ENCODE peak calls at places on chromosomes 6 and 20, in four cellular contexts. Q is SW480, B is hippocampal formation, W is COR-L47. C is an unnamed sample.

GRCh38 chr6:77573843-77574242 is 79.0 kb upstream of the MEI4 start:
- DNase-seq in Q (no peak), B (no peak), W (no peak), C (no peak)

GRCh38 chr6:109315331-109316129 is 66.7 kb downstream of the CD164 start:
- DNase-seq in Q (no peak), B (peak), W (no peak), C (peak)

GRCh38 chr6:116928667-116929066 is 51.6 kb downstream of the RFX6 start:
- DNase-seq in Q (no peak), B (no peak), W (no peak), C (no peak)

GRCh38 chr6:11277275-11278206 is 45.1 kb upstream of the NEDD9 start:
- DNase-seq in Q (peak), B (no peak), W (no peak), C (no peak)

GRCh38 chr20:33411136-33411690 is 9.9 kb upstream of the CDK5RAP1 start:
- DNase-seq in Q (no peak), B (peak), W (no peak), C (no peak)

GRCh38 chr6:167824591-167825041 is 2.1 kb upstream of the AFDN start:
- DNase-seq in Q (no peak), B (peak), W (no peak), C (no peak)

GRCh38 chr20:36506253-36506652 is 35.1 kb upstream of the MYL9 start:
- DNase-seq in Q (peak), B (no peak), W (no peak), C (no peak)

GRCh38 chr6:117306227-117306784 is 40.9 kb downstream of the VGLL2 start:
- DNase-seq in Q (no peak), B (no peak), W (no peak), C (no peak)

GRCh38 chr6:77633993-77634392 is 18.8 kb upstream of the MEI4 start:
- DNase-seq in Q (no peak), B (no peak), W (no peak), C (no peak)

GRCh38 chr6:40661726-40662125 is 74.6 kb upstream of the LRFN2 start:
- DNase-seq in Q (no peak), B (no peak), W (peak), C (no peak)

GRCh38 chr6:117929501-117929900 is 22.4 kb downstream of the SLC35F1 start:
- DNase-seq in Q (no peak), B (no peak), W (no peak), C (no peak)

GRCh38 chr6:139762587-139763031 is 388.2 kb upstream of the CITED2 start:
- DNase-seq in Q (no peak), B (no peak), W (no peak), C (no peak)

GRCh38 chr6:71676298-71676697 is 210.1 kb upstream of the RIMS1 start:
- DNase-seq in Q (no peak), B (no peak), W (no peak), C (no peak)